ENCODE peak calls at places on chromosomes 7 and 10, in nine cellular contexts. V is SK-N-SH, T is A549, H is ovary, N is stomach, Z is tibial nerve, I is suprapubic skin, B is K562, O is transverse colon. D is an unnamed sample. For H3K4me1, the result is how much of the 10 kb centered on the place peaks cover.

GRCh38 chr7:152756126-152756525 is 3.4 kb upstream of the ACTR3B start:
- DNase-seq in Z (no peak), N (no peak), H (no peak), T (no peak), V (no peak), O (no peak), I (no peak), B (no peak), D (no peak)

GRCh38 chr10:32298066-32298812 is 48.7 kb downstream of the EPC1 start:
- DNase-seq in N (no peak), H (no peak), Z (no peak), O (no peak), T (peak), I (no peak), V (no peak), B (no peak), D (no peak)

GRCh38 chr7:38699481-38699880 is 68.3 kb upstream of the AMPH start:
- DNase-seq in B (no peak), I (no peak), V (no peak), N (no peak), Z (no peak), H (no peak), T (no peak), O (no peak), D (no peak)

GRCh38 chr10:63164045-63164722 is 31.1 kb downstream of the NRBF2 start:
- DNase-seq in B (no peak), O (no peak), V (no peak), H (no peak), N (no peak), Z (no peak), T (no peak), I (no peak), D (no peak)

GRCh38 chr10:28797904-28798371 is 120.6 kb downstream of the BAMBI start:
- DNase-seq in I (no peak), B (no peak), O (no peak), N (no peak), V (no peak), Z (no peak), T (no peak), H (no peak), D (no peak)

GRCh38 chr7:39271386-39271785 is 293.7 kb downstream of the POU6F2 start:
- DNase-seq in T (no peak), Z (no peak), V (peak), I (no peak), B (no peak), O (peak), N (peak), H (peak), D (peak)

GRCh38 chr7:74412603-74413002 is 41.1 kb upstream of the GTF2IRD1 start:
- DNase-seq in O (no peak), V (no peak), H (no peak), Z (no peak), T (no peak), I (no peak), B (peak), N (no peak), D (no peak)

GRCh38 chr7:139249179-139249822 is 18.3 kb downstream of the UBN2 start:
- DNase-seq in I (no peak), T (no peak), V (no peak), H (no peak), O (no peak), N (no peak), Z (no peak), B (no peak), D (no peak)

GRCh38 chr7:73999664-74000420 is 28.1 kb upstream of the ELN start:
- DNase-seq in B (no peak), T (no peak), H (peak), N (peak), I (no peak), V (no peak), O (peak), Z (peak), D (peak)

GRCh38 chr7:143434660-143435059 is 8.6 kb upstream of the TAS2R60 start:
- DNase-seq in H (no peak), Z (peak), T (no peak), N (no peak), I (peak), O (peak), V (no peak), B (no peak), D (no peak)

GRCh38 chr10:69372126-69372980 is 44.4 kb downstream of the TACR2 start:
- DNase-seq in V (no peak), T (no peak), H (no peak), O (no peak), N (no peak), I (no peak), Z (no peak), B (no peak), D (no peak)

GRCh38 chr7:76225379-76225778 is 23.7 kb downstream of the SRRM3 start:
- DNase-seq in H (peak), O (no peak), N (no peak), I (no peak), V (no peak), T (no peak), B (peak), Z (no peak), D (no peak)

GRCh38 chr7:117979954-117980497 is 106.8 kb upstream of the CTTNBP2 start:
- DNase-seq in H (no peak), Z (no peak), I (no peak), N (no peak), O (no peak), T (no peak), V (no peak), B (no peak), D (no peak)

GRCh38 chr7:127585044-127585953 is at the start of gene GCC1:
- DNase-seq in H (peak), N (peak), O (peak), V (peak), Z (peak), I (peak), T (peak), B (peak), D (peak)

GRCh38 chr10:13909911-13910617 is 323.3 kb downstream of the PRPF18 start:
- DNase-seq in Z (no peak), T (no peak), B (no peak), O (no peak), V (no peak), I (no peak), N (no peak), H (no peak), D (no peak)

GRCh38 chr10:76583711-76584161 is 1053.9 kb downstream of the KCNMA1 start:
- DNase-seq in I (no peak), N (no peak), H (no peak), Z (no peak), T (peak), O (no peak), V (no peak), B (no peak), D (peak)

GRCh38 chr7:603152-603941 is 83.7 kb upstream of the PDGFA start:
- DNase-seq in Z (no peak), N (no peak), B (peak), V (no peak), T (no peak), O (no peak), H (peak), I (peak), D (no peak)

GRCh38 chr7:95246935-95247370 is 77.4 kb downstream of the PON1 start:
- DNase-seq in V (peak), N (peak), I (no peak), B (peak), T (peak), Z (peak), H (no peak), O (peak), D (no peak)

GRCh38 chr10:110498982-110499795 is 1.5 kb downstream of the DUSP5 start:
- DNase-seq in T (no peak), B (no peak), H (no peak), O (peak), I (peak), V (no peak), N (peak), Z (peak), D (peak)

GRCh38 chr7:158832994-158833393 is 3.7 kb upstream of the ESYT2 start:
- DNase-seq in N (no peak), I (no peak), B (no peak), V (no peak), T (no peak), H (no peak), O (no peak), Z (no peak), D (no peak)

GRCh38 chr7:73437699-73438416 is 4.3 kb downstream of the FZD9 start:
- DNase-seq in I (no peak), N (no peak), H (no peak), Z (no peak), V (peak), O (no peak), B (no peak), T (no peak), D (peak)

GRCh38 chr10:4770766-4771553 is 55.0 kb upstream of the AKR1E2 start:
- DNase-seq in H (no peak), N (no peak), T (peak), Z (no peak), B (peak), I (no peak), V (peak), O (no peak), D (no peak)

GRCh38 chr10:95445223-95445836 is 115.8 kb downstream of the SORBS1 start:
- DNase-seq in V (no peak), I (peak), T (peak), N (peak), B (no peak), Z (peak), H (peak), O (peak), D (no peak)

GRCh38 chr7:84780158-84781124 is 406.4 kb downstream of the SEMA3D start:
- DNase-seq in T (no peak), N (no peak), Z (no peak), O (no peak), B (peak), V (no peak), I (no peak), H (no peak), D (no peak)

GRCh38 chr7:88546808-88547207 is 212.7 kb upstream of the ZNF804B start:
- DNase-seq in H (no peak), Z (peak), O (no peak), B (peak), N (no peak), V (peak), I (no peak), T (peak), D (no peak)

GRCh38 chr10:71963756-71964668 is at the start of gene CHST3:
- DNase-seq in N (peak), Z (no peak), B (no peak), V (peak), T (no peak), O (peak), H (peak), I (no peak), D (peak)

GRCh38 chr10:96413151-96413787 is 54.5 kb upstream of the OPALIN start:
- DNase-seq in T (no peak), I (no peak), O (no peak), Z (no peak), V (no peak), B (peak), H (no peak), N (no peak), D (no peak)

GRCh38 chr10:116688241-116688711 is 54.1 kb downstream of the HSPA12A start:
- DNase-seq in Z (no peak), O (no peak), N (no peak), B (no peak), I (no peak), T (no peak), V (no peak), H (no peak), D (no peak)

DNA sequence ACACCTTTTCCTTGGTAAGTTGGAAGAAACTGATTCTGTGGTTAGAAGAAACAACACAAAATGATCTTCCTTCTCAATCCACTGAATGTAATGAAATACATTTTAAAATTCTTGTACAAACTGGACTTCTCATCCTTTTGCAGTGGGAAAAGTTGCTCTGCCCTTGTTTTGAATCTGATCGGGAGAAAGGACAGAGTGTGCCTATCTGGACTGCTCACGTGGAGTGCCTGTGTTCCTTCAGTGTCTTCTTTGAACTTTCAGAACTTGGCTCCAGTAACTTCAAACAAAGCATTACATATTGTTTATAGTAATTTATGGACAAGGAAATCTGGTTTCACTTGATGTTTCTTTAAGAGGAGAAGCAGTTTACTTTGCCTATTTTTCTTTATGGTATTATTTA is 17.1 kb downstream of the SLC26A3 start:
- DNase-seq in O (peak), V (no peak), I (no peak), T (no peak), B (no peak), N (peak), Z (no peak), H (no peak), D (no peak)
- TF ChIP-seq EP300 in O (peak), V (no peak), I (peak), T (no peak), B (no peak), N (peak), Z (no peak), H (no peak), D (no peak)

DNA sequence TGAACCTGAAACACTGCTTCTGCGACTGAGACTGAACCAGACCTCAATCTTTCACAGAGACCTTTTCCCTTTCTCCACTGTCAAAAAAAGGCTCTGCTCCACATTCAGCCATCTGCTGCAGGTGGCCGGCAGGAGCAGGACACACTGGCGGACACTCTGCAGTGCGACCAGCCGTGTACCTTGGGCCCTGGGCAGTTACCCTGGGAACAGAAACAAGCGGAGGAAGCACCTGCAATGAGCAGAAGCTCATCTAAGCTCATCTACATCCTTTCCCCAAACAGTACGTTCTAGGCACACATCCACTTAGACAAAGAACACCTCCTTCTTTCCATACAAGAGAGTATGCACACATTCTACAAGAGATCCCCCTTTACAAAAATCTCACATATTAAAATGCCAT is 22.8 kb downstream of the VOPP1 start:
- DNase-seq in T (no peak), N (no peak), Z (no peak), B (no peak), H (no peak), V (no peak), O (peak), I (no peak), D (no peak)
- H3K4me1 ChIP-seq in T (half or more), N (half or more), Z (half or more), B (under half), H (under half), V (half or more), O (half or more), I (half or more), D (under half)

DNA sequence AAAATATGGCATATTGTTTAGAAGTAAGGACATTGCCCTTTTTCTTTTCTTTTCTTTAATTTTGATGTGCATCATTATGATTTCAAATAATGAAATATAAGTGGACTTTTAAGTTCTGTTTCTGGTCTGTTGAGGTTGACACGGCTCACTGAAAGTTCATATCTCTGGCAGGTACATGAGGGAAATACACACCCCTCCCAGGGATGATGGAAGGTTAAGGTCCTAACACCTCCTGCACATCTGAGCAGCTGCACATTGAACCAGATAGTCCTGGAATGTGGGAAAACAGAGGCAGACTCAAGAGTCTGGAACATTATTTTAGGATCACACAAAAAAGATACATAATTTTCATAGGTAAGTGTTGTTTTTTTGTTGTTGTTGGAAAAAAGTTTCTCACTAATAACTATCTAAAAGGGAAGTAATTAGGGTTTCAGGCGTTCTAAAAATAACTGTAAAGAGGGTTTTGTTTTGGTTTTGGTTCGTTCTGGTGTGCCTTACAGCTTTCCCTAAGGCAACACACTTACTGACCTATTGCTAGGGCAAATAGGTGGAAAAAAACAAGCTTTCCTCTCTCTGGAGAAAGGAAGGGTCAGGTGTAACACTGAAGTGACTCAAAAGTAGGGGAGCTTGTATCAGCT is 201.2 kb upstream of the PRKCQ start:
- DNase-seq in B (no peak), Z (no peak), T (no peak), V (no peak), O (no peak), I (no peak), H (no peak), N (no peak), D (no peak)
- TF ChIP-seq EP300 in B (no peak), Z (no peak), T (no peak), V (no peak), O (no peak), I (no peak), H (no peak), N (no peak), D (no peak)

GRCh38 chr10:124624875-124625274 is 119.3 kb downstream of the FAM53B start:
- DNase-seq in N (no peak), O (no peak), B (no peak), Z (no peak), V (no peak), H (no peak), I (no peak), T (no peak), D (no peak)

GRCh38 chr10:124625831-124626238 is 118.3 kb downstream of the FAM53B start:
- DNase-seq in O (no peak), H (peak), T (no peak), I (no peak), N (no peak), V (no peak), B (no peak), Z (no peak), D (peak)

GRCh38 chr10:124627851-124628675 is 116.1 kb downstream of the FAM53B start:
- DNase-seq in H (no peak), I (no peak), V (no peak), T (no peak), N (no peak), O (no peak), Z (no peak), B (peak), D (no peak)

GRCh38 chr10:124628676-124629021 is 115.5 kb downstream of the FAM53B start:
- DNase-seq in T (no peak), I (no peak), V (no peak), B (no peak), Z (no peak), H (no peak), N (no peak), O (no peak), D (no peak)

GRCh38 chr10:124626759-124627380 is 117.3 kb downstream of the FAM53B start:
- DNase-seq in B (no peak), Z (no peak), H (no peak), V (no peak), O (peak), N (peak), I (no peak), T (no peak), D (peak)
- H3K4me1 ChIP-seq in B (half or more), Z (half or more), H (under half), V (under half), O (under half), N (half or more), I (half or more), T (under half), D (half or more)

DNA sequence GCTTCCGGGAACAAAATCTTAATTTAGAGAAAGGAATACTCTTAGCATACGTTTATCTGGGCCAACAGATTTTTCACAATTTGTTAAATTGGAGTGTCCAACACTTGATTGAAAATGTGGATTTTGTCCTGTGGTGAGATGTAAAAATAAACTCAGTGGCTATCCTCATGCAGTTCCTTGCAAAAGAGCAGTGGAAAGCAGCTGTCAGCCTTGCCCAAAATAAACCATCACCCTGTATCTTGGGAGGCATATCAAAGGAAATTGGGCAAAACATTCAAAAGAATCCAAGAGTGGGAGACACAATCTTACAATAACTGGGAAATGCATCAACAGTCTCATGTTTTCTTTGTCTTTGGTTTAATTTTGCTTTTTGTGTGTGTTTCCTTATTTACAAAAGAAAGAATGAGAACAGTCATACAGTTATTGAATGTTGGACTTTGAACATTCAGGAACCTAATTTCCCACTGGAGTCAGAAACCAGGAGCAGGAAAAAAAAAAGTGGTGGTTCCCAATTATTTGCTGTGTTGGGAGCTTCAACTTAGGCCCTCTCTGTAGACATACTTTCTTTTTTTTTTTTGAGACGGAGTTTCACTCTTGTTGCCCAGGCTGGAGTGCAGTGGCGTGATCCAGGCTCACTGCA is 44.4 kb upstream of the DGKI start:
- DNase-seq in N (no peak), V (no peak), Z (no peak), H (no peak), T (no peak), B (no peak), I (no peak), O (no peak), D (no peak)
- TF ChIP-seq EP300 in N (no peak), V (no peak), Z (no peak), H (no peak), T (no peak), B (no peak), I (no peak), O (no peak), D (no peak)

GRCh38 chr7:16688249-16688648 is 42.3 kb downstream of the BZW2 start:
- DNase-seq in I (no peak), O (no peak), T (no peak), B (peak), N (no peak), H (no peak), V (no peak), Z (no peak), D (no peak)
- H3K4me1 ChIP-seq in I (under half), O (under half), T (under half), B (under half), N (under half), H (under half), V (under half), Z (under half), D (under half)

GRCh38 chr7:100584046-100584676 is 1.8 kb downstream of the LRCH4 start:
- DNase-seq in N (no peak), B (no peak), Z (no peak), V (no peak), T (no peak), H (peak), O (no peak), I (no peak), D (no peak)
- TF ChIP-seq EP300 in N (no peak), B (no peak), Z (no peak), V (no peak), T (no peak), H (no peak), O (no peak), I (no peak), D (no peak)

GRCh38 chr7:101162551-101163280 is 2.7 kb downstream of the VGF start:
- DNase-seq in B (peak), H (peak), N (no peak), Z (no peak), V (peak), T (no peak), O (peak), I (no peak), D (no peak)

GRCh38 chr7:101165075-101165957 is at the start of gene VGF:
- DNase-seq in N (peak), V (peak), I (peak), B (peak), O (peak), Z (peak), H (peak), T (peak), D (peak)

GRCh38 chr7:101161692-101162461 is 3.5 kb downstream of the VGF start:
- DNase-seq in B (no peak), N (no peak), H (no peak), I (no peak), O (no peak), T (no peak), V (no peak), Z (no peak), D (no peak)

GRCh38 chr7:101164071-101164840 is 1.1 kb downstream of the VGF start:
- DNase-seq in N (peak), O (no peak), H (peak), T (no peak), V (peak), Z (no peak), I (no peak), B (no peak), D (no peak)

GRCh38 chr7:101163281-101164070 is 1.9 kb downstream of the VGF start:
- DNase-seq in O (no peak), H (peak), V (peak), B (peak), T (no peak), I (no peak), Z (no peak), N (no peak), D (no peak)
- H3K4me1 ChIP-seq in O (under half), H (under half), V (under half), B (half or more), T (half or more), I (under half), Z (under half), N (under half), D (under half)